ENCODE peak calls at places on chromosome 9, in four cellular contexts. F, V, S and E are unnamed samples.

GRCh38 chr9:114930063-114930812 is at the start of gene TNFSF8:
- DNase-seq in F (no peak), S (no peak), V (no peak), E (no peak)

GRCh38 chr9:114098660-114099522 is at the start of gene KIF12:
- DNase-seq in V (peak), F (peak), S (peak), E (peak)

GRCh38 chr9:4904322-4905134 is 80.5 kb upstream of the JAK2 start:
- DNase-seq in V (no peak), S (no peak), F (no peak), E (no peak)

GRCh38 chr9:135060461-135061116 is 26.9 kb upstream of the OLFM1 start:
- DNase-seq in F (no peak), S (no peak), V (no peak), E (no peak)

GRCh38 chr9:111743275-111743674 is 51.5 kb downstream of the SHOC1 start:
- DNase-seq in S (no peak), V (peak), F (no peak), E (no peak)

GRCh38 chr9:115328228-115328627 is 210.3 kb upstream of the TNC start:
- DNase-seq in F (no peak), V (no peak), S (no peak), E (no peak)

GRCh38 chr9:365451-365850 is 150.8 kb downstream of the DOCK8 start:
- DNase-seq in S (no peak), V (no peak), F (no peak), E (no peak)

GRCh38 chr9:90956026-90956810 is 154.6 kb downstream of the SYK start:
- DNase-seq in V (no peak), S (no peak), F (no peak), E (no peak)

GRCh38 chr9:121781143-121781542 is 129.7 kb downstream of the DAB2IP start:
- DNase-seq in S (no peak), V (no peak), F (no peak), E (no peak)

GRCh38 chr9:112881366-112881765 is 9.3 kb downstream of the SLC46A2 start:
- DNase-seq in V (no peak), F (no peak), S (no peak), E (no peak)

GRCh38 chr9:109249615-109250014 is 71.2 kb downstream of the EPB41L4B start:
- DNase-seq in F (no peak), V (no peak), S (peak), E (no peak)

GRCh38 chr9:112361602-112362001 is 18.3 kb upstream of the HSDL2 start:
- DNase-seq in F (no peak), S (no peak), V (peak), E (peak)

GRCh38 chr9:89731262-89731980 is 126.6 kb downstream of the GADD45G start:
- DNase-seq in V (no peak), F (no peak), S (no peak), E (no peak)

GRCh38 chr9:70614786-70615565 is 200.5 kb upstream of the KLF9 start:
- DNase-seq in S (no peak), V (no peak), F (no peak), E (no peak)

GRCh38 chr9:86703346-86703745 is 244.0 kb downstream of the GAS1 start:
- DNase-seq in V (no peak), S (no peak), F (no peak), E (no peak)

GRCh38 chr9:123622696-123623095 is 266.7 kb downstream of the CRB2 start:
- DNase-seq in V (no peak), F (no peak), S (no peak), E (no peak)

GRCh38 chr9:96566401-96567202 is 53.0 kb downstream of the CDC14B start:
- DNase-seq in S (peak), V (peak), F (peak), E (peak)

DNA sequence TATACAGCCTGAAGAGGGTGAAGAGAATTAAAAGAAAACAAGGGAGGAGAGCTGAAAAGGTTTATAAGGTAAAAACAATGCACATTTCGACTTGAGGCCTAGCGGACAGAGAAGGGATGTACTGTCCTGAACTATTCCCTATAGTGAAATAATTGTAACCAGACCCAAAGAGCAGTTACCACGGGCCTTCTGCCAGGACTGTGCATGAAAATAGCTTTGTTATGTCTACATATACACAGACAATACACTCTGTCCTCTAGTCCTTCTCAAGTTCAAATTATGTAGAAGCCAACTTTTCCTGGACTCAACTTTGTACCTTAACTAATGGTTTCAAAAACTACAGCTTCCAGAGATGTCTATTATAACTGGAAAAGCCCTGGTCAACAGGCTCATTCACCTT is 223.7 kb downstream of the PCSK5 start:
- DNase-seq in V (no peak), F (no peak), S (no peak), E (no peak)
- TF ChIP-seq ELF4 in V (no peak), F (no peak), S (no peak), E (no peak)

GRCh38 chr9:110303136-110303535 is 34.5 kb downstream of the TXNDC8 start:
- DNase-seq in V (no peak), S (no peak), F (no peak), E (no peak)
- TF ChIP-seq ELF4 in V (no peak), S (no peak), F (no peak), E (no peak)

DNA sequence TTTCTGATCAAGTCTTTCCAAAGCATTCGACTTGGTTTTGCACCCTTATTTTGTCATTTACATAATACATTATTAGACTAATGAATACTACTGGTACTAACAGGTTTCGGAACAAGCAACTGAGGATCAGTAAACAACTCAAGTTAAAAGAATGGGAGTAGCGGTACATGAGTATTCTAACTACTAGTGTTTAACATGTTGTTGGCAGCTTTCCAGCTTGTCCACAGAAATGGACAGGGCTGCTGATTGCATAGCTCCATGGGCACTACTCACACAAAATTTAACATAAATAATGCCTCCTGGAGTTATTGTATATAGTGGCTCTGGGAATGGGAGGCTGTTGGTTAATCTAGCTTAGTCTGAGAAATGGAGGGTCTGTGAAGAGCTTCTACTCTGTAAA is 6.7 kb downstream of the NCBP1 start:
- DNase-seq in S (no peak), F (no peak), V (peak), E (peak)
- TF ChIP-seq ELF4 in S (no peak), F (no peak), V (no peak), E (no peak)

DNA sequence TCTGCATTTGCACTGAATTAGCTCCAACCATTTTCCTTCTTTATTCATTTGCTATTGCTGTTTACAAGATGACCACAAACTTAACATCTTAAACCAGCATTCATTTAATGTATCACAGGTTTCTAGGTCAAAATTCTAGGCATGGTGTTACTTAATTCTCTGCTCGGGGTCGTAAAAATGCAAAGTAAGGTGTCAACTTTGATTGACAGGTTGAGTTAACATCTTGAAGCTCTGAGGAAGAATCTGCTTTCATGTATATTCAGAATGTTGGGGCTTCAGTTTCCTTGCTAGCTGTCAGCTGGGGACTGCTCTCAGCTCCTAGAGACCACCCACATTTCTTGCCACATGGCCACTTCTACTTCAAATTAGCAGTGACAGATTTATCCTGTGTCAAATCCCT is 348.7 kb upstream of the GRIN3A start:
- DNase-seq in V (no peak), S (no peak), F (no peak), E (no peak)
- TF ChIP-seq ELF4 in V (no peak), S (no peak), F (no peak), E (no peak)

DNA sequence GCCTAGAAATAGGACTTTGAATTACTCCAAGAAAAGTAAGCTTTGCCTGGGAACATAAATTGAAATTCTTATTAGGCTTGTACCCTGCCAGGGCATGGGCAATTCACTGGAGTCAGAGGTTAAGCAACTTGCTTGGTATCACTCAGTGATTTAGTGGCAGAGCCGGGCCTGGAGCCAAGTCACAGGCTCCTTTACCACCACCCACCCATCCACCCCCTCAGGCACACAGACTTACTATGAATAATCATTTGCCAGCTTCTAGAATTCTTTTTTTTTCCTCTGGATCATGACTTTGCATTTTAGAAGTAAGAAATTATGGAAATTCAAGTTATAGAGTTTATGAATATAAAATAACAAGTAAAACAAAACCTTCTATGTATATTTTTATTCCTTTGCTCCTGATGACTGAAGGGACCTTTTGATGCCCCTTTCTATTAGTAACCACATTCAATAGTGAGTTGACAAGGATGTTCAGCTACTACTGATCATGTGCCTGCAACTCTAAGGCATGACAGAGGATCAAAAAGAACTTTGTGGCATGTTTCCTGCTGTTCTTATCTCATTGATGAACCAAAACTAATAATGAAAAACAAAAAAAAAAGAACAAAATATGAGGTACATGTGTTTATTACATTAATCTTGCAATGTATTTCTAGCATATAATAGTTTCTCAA is 614.7 kb downstream of the TLR4 start:
- DNase-seq in F (no peak), V (no peak), S (no peak), E (no peak)
- TF ChIP-seq ELF4 in F (no peak), V (no peak), S (no peak), E (no peak)

DNA sequence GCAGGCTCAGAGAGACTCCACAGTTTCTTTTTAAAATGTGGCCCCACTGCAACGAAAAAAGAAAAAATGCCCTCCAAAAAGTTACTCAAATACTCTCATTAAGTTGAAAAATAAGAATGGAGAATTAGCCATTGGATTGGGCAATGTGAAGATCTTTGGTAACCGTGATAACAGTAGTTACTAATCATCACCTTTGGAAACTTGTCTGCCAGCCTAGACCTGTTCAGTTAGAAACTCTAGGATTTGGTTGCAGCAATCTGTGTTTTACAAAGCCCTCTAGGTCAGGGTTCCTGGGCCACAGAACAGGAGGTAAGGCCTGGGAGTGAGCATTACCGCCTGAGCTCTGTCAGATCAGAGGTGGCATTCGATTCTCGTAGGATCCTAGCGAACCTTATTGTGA is 34.2 kb downstream of the VPS13A start:
- DNase-seq in F (no peak), V (no peak), S (no peak), E (no peak)
- TF ChIP-seq ELF4 in F (no peak), V (no peak), S (no peak), E (no peak)

DNA sequence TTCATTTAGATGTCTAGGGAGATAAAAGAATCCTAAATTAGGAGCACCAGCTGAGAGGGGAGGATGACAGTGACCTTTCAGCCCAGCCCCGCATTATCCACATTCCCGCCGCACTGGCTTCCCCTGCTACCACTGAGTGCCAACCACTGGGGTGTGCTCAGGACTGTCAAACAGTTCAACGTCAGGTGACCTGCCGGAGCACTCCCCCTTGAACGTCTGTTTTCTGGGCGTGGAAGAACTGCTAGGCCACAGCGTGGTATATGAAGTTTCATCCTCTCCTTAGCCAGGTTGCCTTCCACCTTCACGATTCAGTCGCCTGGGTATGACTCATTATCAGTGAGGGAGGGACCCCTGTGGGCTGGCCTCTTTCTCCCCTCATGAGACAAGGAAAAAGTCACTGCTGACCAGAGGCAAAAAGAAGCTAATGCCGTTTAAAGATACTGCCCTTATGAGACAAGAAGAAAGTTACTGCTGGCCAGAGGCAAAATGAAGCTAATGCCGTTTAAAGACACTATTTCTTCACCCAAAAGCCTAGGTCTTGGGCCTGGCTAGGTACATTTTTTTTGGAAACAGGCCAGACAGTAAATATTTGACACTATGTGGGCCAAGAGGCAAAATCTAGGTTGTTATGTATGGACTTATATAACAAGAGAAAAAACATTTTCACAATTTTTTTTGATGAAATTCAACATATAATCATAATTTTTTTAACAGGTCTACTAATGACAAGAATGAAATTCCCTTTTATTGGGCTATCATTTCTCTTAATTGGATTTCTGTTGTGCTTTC is 4.6 kb downstream of the NMRK1 start:
- DNase-seq in S (peak), V (peak), F (peak), E (peak)
- TF ChIP-seq ELF4 in S (no peak), V (no peak), F (no peak), E (no peak)

DNA sequence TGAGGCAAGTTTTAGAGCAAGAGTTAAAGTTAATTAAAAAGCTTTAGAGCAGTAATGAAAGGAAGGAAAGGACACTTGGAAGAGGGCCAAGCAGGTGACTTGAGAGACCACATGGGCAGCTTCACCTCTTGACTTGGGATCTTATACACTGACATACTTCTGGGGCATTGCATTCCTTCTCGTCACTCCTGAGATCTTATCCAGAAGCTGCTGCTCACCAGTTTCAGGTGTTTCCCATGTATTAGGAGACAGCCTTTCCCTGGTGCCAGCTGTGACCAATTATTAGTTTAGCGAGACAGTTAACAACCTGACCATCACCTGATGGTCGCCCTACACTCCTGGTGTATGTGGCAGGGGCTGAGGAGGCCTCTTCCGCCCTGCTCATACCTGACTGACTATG is 382.1 kb downstream of the KDM4C start:
- DNase-seq in V (no peak), F (no peak), S (no peak), E (no peak)
- TF ChIP-seq ELF4 in V (no peak), F (no peak), S (no peak), E (no peak)

DNA sequence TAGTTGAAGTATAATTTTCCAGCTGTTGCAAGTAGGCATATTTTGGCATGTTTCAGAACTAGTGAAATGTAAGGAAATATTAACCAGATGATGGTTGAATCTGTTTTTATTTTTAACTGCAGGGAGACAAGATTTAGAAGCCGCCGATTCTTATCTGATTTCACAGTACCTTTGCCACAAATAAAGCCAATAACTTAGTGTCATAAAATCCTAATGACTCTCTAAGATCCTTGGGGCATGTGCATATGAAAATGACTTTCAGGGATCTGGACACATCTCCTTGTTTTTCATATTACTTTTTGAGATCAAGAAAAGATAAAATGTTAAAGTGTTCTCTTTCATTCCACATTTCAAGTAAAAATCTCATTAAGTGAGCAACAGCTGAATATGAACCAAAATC is 125.8 kb upstream of the CNTLN start:
- DNase-seq in F (no peak), V (no peak), S (no peak), E (no peak)
- TF ChIP-seq ELF4 in F (no peak), V (no peak), S (no peak), E (no peak)

DNA sequence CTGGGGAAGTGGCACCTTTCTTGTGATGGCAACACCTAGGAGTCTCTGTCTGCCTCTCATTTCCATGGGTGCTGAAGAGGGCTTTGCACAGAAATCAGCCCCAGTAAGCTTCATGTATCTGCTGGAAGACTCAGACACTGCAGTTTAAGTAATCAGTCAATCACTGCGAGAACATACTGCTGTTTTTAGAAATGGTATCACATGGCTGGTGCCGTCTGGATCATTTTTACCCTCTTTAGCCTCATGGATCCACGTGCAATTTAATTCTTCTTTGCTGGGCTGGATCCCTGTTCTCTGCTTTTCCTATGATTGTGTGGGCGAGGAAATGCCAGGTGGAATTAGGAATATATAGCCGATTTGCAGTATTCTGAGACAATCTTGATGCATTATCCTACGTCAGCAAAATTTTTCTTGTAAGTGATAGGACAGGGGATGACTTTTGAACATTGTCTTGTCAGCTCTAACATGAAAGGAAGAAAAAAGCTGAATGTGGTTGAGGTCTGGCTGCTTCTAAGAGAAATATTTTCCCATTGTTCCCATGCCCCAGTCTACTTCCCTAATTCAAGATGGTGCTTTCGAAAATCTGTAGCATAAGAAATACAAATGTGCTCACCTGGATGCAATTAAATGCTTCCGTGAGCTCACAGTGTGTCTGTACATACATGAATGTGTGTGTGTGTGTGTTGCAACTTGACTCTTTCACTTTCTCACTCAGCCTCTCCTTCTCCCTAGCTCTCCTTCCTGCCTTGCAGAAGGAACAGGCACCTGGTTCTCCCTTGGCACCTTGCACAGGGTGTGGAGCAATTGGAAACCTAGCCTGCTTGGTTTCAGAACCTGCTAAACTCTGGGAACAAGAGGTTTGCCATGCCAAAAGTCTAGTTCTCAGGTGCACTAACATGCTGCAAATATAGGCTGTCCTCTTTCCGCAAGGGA is 281.6 kb downstream of the NTRK2 start:
- DNase-seq in F (no peak), S (no peak), V (no peak), E (no peak)
- TF ChIP-seq ELF4 in F (no peak), S (no peak), V (no peak), E (no peak)